ENCODE peak calls at places on chromosomes 6 and 20, in four cellular contexts. One of them, this sample, is unnamed.

GRCh38 chr6:137165375-137166246 is 7.8 kb downstream of the IL22RA2 start:
- DNase-seq in A549: peak
- DNase-seq in effector CD4-positive, alpha-beta T cell: peak
- DNase-seq in endothelial cell: no peak
- DNase-seq in this sample: no peak

GRCh38 chr20:45058168-45058850 is 42.6 kb downstream of the KCNS1 start:
- DNase-seq in A549: no peak
- DNase-seq in effector CD4-positive, alpha-beta T cell: no peak
- DNase-seq in endothelial cell: no peak
- DNase-seq in this sample: no peak

GRCh38 chr6:163679753-163680152 is 265.2 kb downstream of the QKI start:
- DNase-seq in A549: no peak
- DNase-seq in effector CD4-positive, alpha-beta T cell: no peak
- DNase-seq in endothelial cell: no peak
- DNase-seq in this sample: no peak

GRCh38 chr6:3022765-3023662 is 23.3 kb downstream of the NQO2 start:
- DNase-seq in A549: no peak
- DNase-seq in effector CD4-positive, alpha-beta T cell: peak
- DNase-seq in endothelial cell: no peak
- DNase-seq in this sample: no peak

GRCh38 chr6:113860165-113860955 is 3.2 kb downstream of the MARCKS start:
- DNase-seq in A549: no peak
- DNase-seq in effector CD4-positive, alpha-beta T cell: no peak
- DNase-seq in endothelial cell: peak
- DNase-seq in this sample: no peak

GRCh38 chr20:44701116-44701865 is 13.9 kb upstream of the CCN5 start:
- DNase-seq in A549: no peak
- DNase-seq in effector CD4-positive, alpha-beta T cell: no peak
- DNase-seq in endothelial cell: no peak
- DNase-seq in this sample: no peak

GRCh38 chr20:52410182-52410647 is 218.6 kb upstream of the ZFP64 start:
- DNase-seq in A549: no peak
- DNase-seq in effector CD4-positive, alpha-beta T cell: peak
- DNase-seq in endothelial cell: no peak
- DNase-seq in this sample: no peak

GRCh38 chr20:51750037-51750769 is 18.0 kb downstream of the ATP9A start:
- DNase-seq in A549: peak
- DNase-seq in effector CD4-positive, alpha-beta T cell: no peak
- DNase-seq in endothelial cell: no peak
- DNase-seq in this sample: no peak

GRCh38 chr6:47414517-47415167 is 62.9 kb upstream of the CD2AP start:
- DNase-seq in A549: no peak
- DNase-seq in effector CD4-positive, alpha-beta T cell: no peak
- DNase-seq in endothelial cell: no peak
- DNase-seq in this sample: peak

GRCh38 chr20:34220581-34220980 is 20.6 kb upstream of the ASIP start:
- DNase-seq in A549: no peak
- DNase-seq in effector CD4-positive, alpha-beta T cell: no peak
- DNase-seq in endothelial cell: no peak
- DNase-seq in this sample: no peak

GRCh38 chr6:111260570-111261298 is 173.4 kb downstream of the SLC16A10 start:
- DNase-seq in A549: no peak
- DNase-seq in effector CD4-positive, alpha-beta T cell: no peak
- DNase-seq in endothelial cell: no peak
- DNase-seq in this sample: no peak

GRCh38 chr6:166778776-166779175 is 151.7 kb upstream of the RPS6KA2 start:
- DNase-seq in A549: no peak
- DNase-seq in effector CD4-positive, alpha-beta T cell: no peak
- DNase-seq in endothelial cell: no peak
- DNase-seq in this sample: no peak

GRCh38 chr6:13924949-13925881 is at the start of gene RNF182:
- DNase-seq in A549: no peak
- DNase-seq in effector CD4-positive, alpha-beta T cell: no peak
- DNase-seq in endothelial cell: no peak
- DNase-seq in this sample: peak

GRCh38 chr6:2448826-2449571 is 203.6 kb upstream of the GMDS start:
- DNase-seq in A549: peak
- DNase-seq in effector CD4-positive, alpha-beta T cell: no peak
- DNase-seq in endothelial cell: peak
- DNase-seq in this sample: peak

This sample was measured in Caco-2.